ENCODE peak calls at places on chromosomes 2 and 18, in six cellular contexts. One of them, this sample, is unnamed.

GRCh38 chr2:143891879-143892308 is 628.0 kb downstream of the ZEB2 start:
- DNase-seq in Caki2: no peak
- DNase-seq in NCI-H1105: no peak
- DNase-seq in activated CD4-positive, alpha-beta T cell treated with anti-CD3 and anti-CD28 coated beads for 1 hour: no peak
- DNase-seq in HTR-8/SVneo: no peak
- DNase-seq in psoas muscle: no peak
- DNase-seq in this sample: peak; percentile 9

GRCh38 chr2:108304975-108305374 is 16.3 kb downstream of the SULT1C2 start:
- DNase-seq in psoas muscle: no peak
- DNase-seq in HTR-8/SVneo: no peak
- DNase-seq in activated CD4-positive, alpha-beta T cell treated with anti-CD3 and anti-CD28 coated beads for 1 hour: no peak
- DNase-seq in NCI-H1105: no peak
- DNase-seq in Caki2: no peak
- DNase-seq in this sample: no peak

GRCh38 chr2:229370484-229370883 is 99.4 kb upstream of the PID1 start:
- DNase-seq in activated CD4-positive, alpha-beta T cell treated with anti-CD3 and anti-CD28 coated beads for 1 hour: no peak
- DNase-seq in Caki2: no peak
- DNase-seq in NCI-H1105: no peak
- DNase-seq in HTR-8/SVneo: no peak
- DNase-seq in psoas muscle: no peak
- DNase-seq in this sample: no peak

GRCh38 chr2:1925928-1926327 is 181.6 kb upstream of the PXDN start:
- DNase-seq in psoas muscle: no peak
- DNase-seq in Caki2: no peak
- DNase-seq in activated CD4-positive, alpha-beta T cell treated with anti-CD3 and anti-CD28 coated beads for 1 hour: no peak
- DNase-seq in HTR-8/SVneo: no peak
- DNase-seq in NCI-H1105: no peak
- DNase-seq in this sample: no peak

GRCh38 chr18:59885579-59886163 is 14.1 kb upstream of the PMAIP1 start:
- DNase-seq in NCI-H1105: no peak
- DNase-seq in Caki2: no peak
- DNase-seq in psoas muscle: no peak
- DNase-seq in HTR-8/SVneo: no peak
- DNase-seq in activated CD4-positive, alpha-beta T cell treated with anti-CD3 and anti-CD28 coated beads for 1 hour: no peak
- DNase-seq in this sample: no peak

GRCh38 chr2:150983498-150983897 is 278.2 kb downstream of the RBM43 start:
- DNase-seq in HTR-8/SVneo: no peak
- DNase-seq in activated CD4-positive, alpha-beta T cell treated with anti-CD3 and anti-CD28 coated beads for 1 hour: no peak
- DNase-seq in psoas muscle: no peak
- DNase-seq in Caki2: no peak
- DNase-seq in NCI-H1105: no peak
- DNase-seq in this sample: no peak

GRCh38 chr2:71243548-71244301 is 16.8 kb upstream of the PAIP2B start:
- DNase-seq in HTR-8/SVneo: no peak
- DNase-seq in psoas muscle: peak; percentile 79
- DNase-seq in activated CD4-positive, alpha-beta T cell treated with anti-CD3 and anti-CD28 coated beads for 1 hour: no peak
- DNase-seq in NCI-H1105: no peak
- DNase-seq in Caki2: no peak
- DNase-seq in this sample: no peak

GRCh38 chr2:204538179-204539009 is 6.9 kb upstream of the PARD3B start:
- DNase-seq in HTR-8/SVneo: no peak
- DNase-seq in NCI-H1105: peak; percentile 5
- DNase-seq in activated CD4-positive, alpha-beta T cell treated with anti-CD3 and anti-CD28 coated beads for 1 hour: no peak
- DNase-seq in Caki2: no peak
- DNase-seq in psoas muscle: no peak
- DNase-seq in this sample: no peak

GRCh38 chr18:63831080-63831788 is 56.0 kb downstream of the SERPINB7 start:
- DNase-seq in activated CD4-positive, alpha-beta T cell treated with anti-CD3 and anti-CD28 coated beads for 1 hour: no peak
- DNase-seq in Caki2: no peak
- DNase-seq in psoas muscle: no peak
- DNase-seq in NCI-H1105: no peak
- DNase-seq in HTR-8/SVneo: peak; percentile 30
- DNase-seq in this sample: no peak

GRCh38 chr2:1286929-1287328 is 126.3 kb upstream of the TPO start:
- DNase-seq in HTR-8/SVneo: no peak
- DNase-seq in Caki2: peak; percentile 12
- DNase-seq in activated CD4-positive, alpha-beta T cell treated with anti-CD3 and anti-CD28 coated beads for 1 hour: no peak
- DNase-seq in NCI-H1105: no peak
- DNase-seq in psoas muscle: no peak
- DNase-seq in this sample: no peak

GRCh38 chr2:78431241-78431640 is 594.3 kb upstream of the REG3G start:
- DNase-seq in Caki2: no peak
- DNase-seq in psoas muscle: no peak
- DNase-seq in NCI-H1105: peak; percentile 8
- DNase-seq in activated CD4-positive, alpha-beta T cell treated with anti-CD3 and anti-CD28 coated beads for 1 hour: no peak
- DNase-seq in HTR-8/SVneo: no peak
- DNase-seq in this sample: no peak

GRCh38 chr2:169712791-169713227 is 18.5 kb downstream of the PHOSPHO2 start:
- DNase-seq in psoas muscle: no peak
- DNase-seq in Caki2: no peak
- DNase-seq in activated CD4-positive, alpha-beta T cell treated with anti-CD3 and anti-CD28 coated beads for 1 hour: no peak
- DNase-seq in HTR-8/SVneo: no peak
- DNase-seq in NCI-H1105: no peak
- DNase-seq in this sample: no peak

GRCh38 chr2:119198267-119198840 is 25.3 kb upstream of the STEAP3 start:
- DNase-seq in HTR-8/SVneo: no peak
- DNase-seq in Caki2: no peak
- DNase-seq in psoas muscle: no peak
- DNase-seq in activated CD4-positive, alpha-beta T cell treated with anti-CD3 and anti-CD28 coated beads for 1 hour: no peak
- DNase-seq in NCI-H1105: no peak
- DNase-seq in this sample: no peak

GRCh38 chr2:21643180-21643579 is 519.4 kb downstream of the TDRD15 start:
- DNase-seq in NCI-H1105: no peak
- DNase-seq in HTR-8/SVneo: peak; percentile 26
- DNase-seq in activated CD4-positive, alpha-beta T cell treated with anti-CD3 and anti-CD28 coated beads for 1 hour: no peak
- DNase-seq in psoas muscle: no peak
- DNase-seq in Caki2: no peak
- DNase-seq in this sample: no peak

GRCh38 chr2:176082885-176083731 is 654 bp downstream of the EVX2 start:
- DNase-seq in HTR-8/SVneo: no peak
- DNase-seq in psoas muscle: no peak
- DNase-seq in activated CD4-positive, alpha-beta T cell treated with anti-CD3 and anti-CD28 coated beads for 1 hour: no peak
- DNase-seq in NCI-H1105: no peak
- DNase-seq in Caki2: no peak
- DNase-seq in this sample: no peak

GRCh38 chr18:67428805-67429204 is 87.7 kb downstream of the DSEL start:
- DNase-seq in activated CD4-positive, alpha-beta T cell treated with anti-CD3 and anti-CD28 coated beads for 1 hour: no peak
- DNase-seq in psoas muscle: no peak
- DNase-seq in HTR-8/SVneo: no peak
- DNase-seq in Caki2: no peak
- DNase-seq in NCI-H1105: no peak
- DNase-seq in this sample: no peak

GRCh38 chr18:44609210-44609941 is 71.3 kb upstream of the SETBP1 start:
- DNase-seq in HTR-8/SVneo: no peak
- DNase-seq in Caki2: no peak
- DNase-seq in activated CD4-positive, alpha-beta T cell treated with anti-CD3 and anti-CD28 coated beads for 1 hour: no peak
- DNase-seq in NCI-H1105: no peak
- DNase-seq in psoas muscle: no peak
- DNase-seq in this sample: no peak

GRCh38 chr2:237131749-237132148 is 46.1 kb downstream of the COPS8 start:
- DNase-seq in NCI-H1105: no peak
- DNase-seq in Caki2: peak; percentile 50
- DNase-seq in HTR-8/SVneo: no peak
- DNase-seq in psoas muscle: no peak
- DNase-seq in activated CD4-positive, alpha-beta T cell treated with anti-CD3 and anti-CD28 coated beads for 1 hour: no peak
- DNase-seq in this sample: no peak

GRCh38 chr2:238868067-238868524 is 20.2 kb downstream of the TWIST2 start:
- DNase-seq in activated CD4-positive, alpha-beta T cell treated with anti-CD3 and anti-CD28 coated beads for 1 hour: no peak
- DNase-seq in HTR-8/SVneo: no peak
- DNase-seq in Caki2: no peak
- DNase-seq in psoas muscle: no peak
- DNase-seq in NCI-H1105: no peak
- DNase-seq in this sample: no peak

GRCh38 chr2:72104821-72105588 is 42.7 kb downstream of the CYP26B1 start:
- DNase-seq in NCI-H1105: no peak
- DNase-seq in activated CD4-positive, alpha-beta T cell treated with anti-CD3 and anti-CD28 coated beads for 1 hour: no peak
- DNase-seq in psoas muscle: no peak
- DNase-seq in Caki2: no peak
- DNase-seq in HTR-8/SVneo: no peak
- DNase-seq in this sample: no peak

GRCh38 chr18:72161686-72162085 is 382.5 kb downstream of the CBLN2 start:
- DNase-seq in activated CD4-positive, alpha-beta T cell treated with anti-CD3 and anti-CD28 coated beads for 1 hour: no peak
- DNase-seq in NCI-H1105: no peak
- DNase-seq in Caki2: no peak
- DNase-seq in HTR-8/SVneo: no peak
- DNase-seq in psoas muscle: no peak
- DNase-seq in this sample: peak; percentile 15

GRCh38 chr2:64932327-64933216 is 56.6 kb upstream of the SLC1A4 start:
- DNase-seq in HTR-8/SVneo: no peak
- DNase-seq in NCI-H1105: no peak
- DNase-seq in activated CD4-positive, alpha-beta T cell treated with anti-CD3 and anti-CD28 coated beads for 1 hour: no peak
- DNase-seq in Caki2: no peak
- DNase-seq in psoas muscle: no peak
- DNase-seq in this sample: no peak

GRCh38 chr2:240588006-240588655 is 1.6 kb downstream of the CAPN10 start:
- DNase-seq in HTR-8/SVneo: no peak
- DNase-seq in NCI-H1105: no peak
- DNase-seq in activated CD4-positive, alpha-beta T cell treated with anti-CD3 and anti-CD28 coated beads for 1 hour: no peak
- DNase-seq in Caki2: no peak
- DNase-seq in psoas muscle: no peak
- DNase-seq in this sample: no peak

GRCh38 chr2:238013806-238014205 is 47.0 kb downstream of the UBE2F start:
- DNase-seq in NCI-H1105: no peak
- DNase-seq in Caki2: no peak
- DNase-seq in HTR-8/SVneo: no peak
- DNase-seq in activated CD4-positive, alpha-beta T cell treated with anti-CD3 and anti-CD28 coated beads for 1 hour: no peak
- DNase-seq in psoas muscle: no peak
- DNase-seq in this sample: no peak

GRCh38 chr2:197614532-197614931 is 60.9 kb downstream of the RFTN2 start:
- DNase-seq in activated CD4-positive, alpha-beta T cell treated with anti-CD3 and anti-CD28 coated beads for 1 hour: no peak
- DNase-seq in Caki2: no peak
- DNase-seq in HTR-8/SVneo: no peak
- DNase-seq in psoas muscle: no peak
- DNase-seq in NCI-H1105: no peak
- DNase-seq in this sample: peak; percentile 18

GRCh38 chr2:72131916-72132841 is 15.5 kb downstream of the CYP26B1 start:
- DNase-seq in Caki2: no peak
- DNase-seq in NCI-H1105: no peak
- DNase-seq in psoas muscle: no peak
- DNase-seq in HTR-8/SVneo: no peak
- DNase-seq in activated CD4-positive, alpha-beta T cell treated with anti-CD3 and anti-CD28 coated beads for 1 hour: no peak
- DNase-seq in this sample: no peak

GRCh38 chr2:27720004-27720551 is 51.4 kb upstream of the MRPL33 start:
- DNase-seq in activated CD4-positive, alpha-beta T cell treated with anti-CD3 and anti-CD28 coated beads for 1 hour: peak; percentile 16
- DNase-seq in HTR-8/SVneo: peak; percentile 93
- DNase-seq in Caki2: peak; percentile 94
- DNase-seq in psoas muscle: no peak
- DNase-seq in NCI-H1105: no peak
- DNase-seq in this sample: no peak

GRCh38 chr2:121151311-121152109 is 133.5 kb downstream of the TFCP2L1 start:
- DNase-seq in HTR-8/SVneo: no peak
- DNase-seq in activated CD4-positive, alpha-beta T cell treated with anti-CD3 and anti-CD28 coated beads for 1 hour: no peak
- DNase-seq in NCI-H1105: no peak
- DNase-seq in psoas muscle: no peak
- DNase-seq in Caki2: no peak
- DNase-seq in this sample: no peak

GRCh38 chr18:9849407-9849961 is 36.3 kb upstream of the TXNDC2 start:
- DNase-seq in Caki2: no peak
- DNase-seq in activated CD4-positive, alpha-beta T cell treated with anti-CD3 and anti-CD28 coated beads for 1 hour: no peak
- DNase-seq in HTR-8/SVneo: no peak
- DNase-seq in NCI-H1105: no peak
- DNase-seq in psoas muscle: peak; percentile 90
- DNase-seq in this sample: no peak

GRCh38 chr2:117833911-117834310 is 19.4 kb downstream of the DDX18 start:
- DNase-seq in activated CD4-positive, alpha-beta T cell treated with anti-CD3 and anti-CD28 coated beads for 1 hour: no peak
- DNase-seq in HTR-8/SVneo: no peak
- DNase-seq in NCI-H1105: no peak
- DNase-seq in psoas muscle: no peak
- DNase-seq in Caki2: no peak
- DNase-seq in this sample: no peak

GRCh38 chr2:236120006-236120740 is 48.0 kb downstream of the GBX2 start:
- DNase-seq in HTR-8/SVneo: no peak
- DNase-seq in NCI-H1105: no peak
- DNase-seq in Caki2: no peak
- DNase-seq in psoas muscle: no peak
- DNase-seq in activated CD4-positive, alpha-beta T cell treated with anti-CD3 and anti-CD28 coated beads for 1 hour: no peak
- DNase-seq in this sample: no peak

GRCh38 chr18:23495723-23496440 is 7.4 kb upstream of the RMC1 start:
- DNase-seq in psoas muscle: no peak
- DNase-seq in HTR-8/SVneo: no peak
- DNase-seq in activated CD4-positive, alpha-beta T cell treated with anti-CD3 and anti-CD28 coated beads for 1 hour: no peak
- DNase-seq in NCI-H1105: peak; percentile 87
- DNase-seq in Caki2: no peak
- DNase-seq in this sample: peak; percentile 64

GRCh38 chr2:204533629-204534370 is 11.5 kb upstream of the PARD3B start:
- DNase-seq in NCI-H1105: no peak
- DNase-seq in Caki2: peak; percentile 63
- DNase-seq in HTR-8/SVneo: no peak
- DNase-seq in activated CD4-positive, alpha-beta T cell treated with anti-CD3 and anti-CD28 coated beads for 1 hour: no peak
- DNase-seq in psoas muscle: no peak
- DNase-seq in this sample: peak; percentile 41

GRCh38 chr18:78006006-78006802 is 756.6 kb downstream of the GALR1 start:
- DNase-seq in NCI-H1105: no peak
- DNase-seq in HTR-8/SVneo: no peak
- DNase-seq in psoas muscle: no peak
- DNase-seq in Caki2: no peak
- DNase-seq in activated CD4-positive, alpha-beta T cell treated with anti-CD3 and anti-CD28 coated beads for 1 hour: no peak
- DNase-seq in this sample: no peak

GRCh38 chr2:240513544-240514287 is 44.1 kb downstream of the ANKMY1 start:
- DNase-seq in psoas muscle: peak; percentile 88
- DNase-seq in activated CD4-positive, alpha-beta T cell treated with anti-CD3 and anti-CD28 coated beads for 1 hour: peak; percentile 72
- DNase-seq in NCI-H1105: no peak
- DNase-seq in Caki2: no peak
- DNase-seq in HTR-8/SVneo: peak; percentile 81
- DNase-seq in this sample: no peak

GRCh38 chr2:108193251-108193650 is 46.5 kb upstream of the SULT1C3 start:
- DNase-seq in NCI-H1105: no peak
- DNase-seq in activated CD4-positive, alpha-beta T cell treated with anti-CD3 and anti-CD28 coated beads for 1 hour: no peak
- DNase-seq in HTR-8/SVneo: no peak
- DNase-seq in Caki2: no peak
- DNase-seq in psoas muscle: no peak
- DNase-seq in this sample: no peak

GRCh38 chr18:23499571-23499889 is 3.8 kb upstream of the RMC1 start:
- DNase-seq in activated CD4-positive, alpha-beta T cell treated with anti-CD3 and anti-CD28 coated beads for 1 hour: no peak
- DNase-seq in HTR-8/SVneo: no peak
- DNase-seq in psoas muscle: no peak
- DNase-seq in Caki2: no peak
- DNase-seq in NCI-H1105: no peak
- DNase-seq in this sample: no peak

GRCh38 chr2:149125031-149125725 is 86.7 kb downstream of the LYPD6B start:
- DNase-seq in NCI-H1105: peak; percentile 64
- DNase-seq in psoas muscle: no peak
- DNase-seq in Caki2: no peak
- DNase-seq in HTR-8/SVneo: no peak
- DNase-seq in activated CD4-positive, alpha-beta T cell treated with anti-CD3 and anti-CD28 coated beads for 1 hour: no peak
- DNase-seq in this sample: peak; percentile 82

GRCh38 chr2:217806480-217806760 is 196.4 kb downstream of the TNS1 start:
- DNase-seq in HTR-8/SVneo: no peak
- DNase-seq in Caki2: no peak
- DNase-seq in psoas muscle: peak; percentile 50
- DNase-seq in NCI-H1105: no peak
- DNase-seq in activated CD4-positive, alpha-beta T cell treated with anti-CD3 and anti-CD28 coated beads for 1 hour: no peak
- DNase-seq in this sample: no peak

GRCh38 chr2:5946210-5947118 is 254.3 kb downstream of the SOX11 start:
- DNase-seq in psoas muscle: no peak
- DNase-seq in Caki2: no peak
- DNase-seq in HTR-8/SVneo: no peak
- DNase-seq in activated CD4-positive, alpha-beta T cell treated with anti-CD3 and anti-CD28 coated beads for 1 hour: no peak
- DNase-seq in NCI-H1105: no peak
- DNase-seq in this sample: no peak